ENCODE peak calls at places on chromosomes 1 and 21, in five cellular contexts. D is upper lobe of right lung, U is endothelial cell of umbilical vein, M is psoas muscle, V is H9. Q is an unnamed sample.

GRCh38 chr1:69196071-69196470 is 371.7 kb upstream of the LRRC7 start:
- DNase-seq in M (no peak), U (no peak), V (no peak), D (no peak), Q (no peak)

GRCh38 chr1:173163209-173163608 is 43.9 kb downstream of the TNFSF4 start:
- DNase-seq in M (no peak), V (no peak), U (no peak), D (no peak), Q (no peak)

GRCh38 chr21:16800536-16800935 is 712.3 kb upstream of the CXADR start:
- DNase-seq in D (no peak), M (no peak), U (peak; percentile 20), V (no peak), Q (no peak)

GRCh38 chr1:204588826-204589225 is 72.6 kb downstream of the MDM4 start:
- DNase-seq in M (no peak), U (no peak), V (no peak), D (no peak), Q (no peak)

GRCh38 chr1:215114154-215114933 is 31.8 kb downstream of the KCNK2 start:
- DNase-seq in V (no peak), U (peak; percentile 92), M (no peak), D (no peak), Q (no peak)

GRCh38 chr1:62230724-62231123 is 36.1 kb downstream of the L1TD1 start:
- DNase-seq in M (no peak), V (no peak), U (no peak), D (no peak), Q (no peak)

GRCh38 chr21:43362306-43362927 is 64.5 kb downstream of the SIK1 start:
- DNase-seq in D (peak; percentile 80), U (peak; percentile 64), V (peak; percentile 61), M (peak; percentile 80), Q (peak; percentile 84)

GRCh38 chr1:114340906-114341698 is 169.9 kb downstream of the TRIM33 start:
- DNase-seq in V (no peak), M (no peak), D (no peak), U (no peak), Q (no peak)

GRCh38 chr1:229430761-229431269 is 3.1 kb downstream of the ACTA1 start:
- DNase-seq in U (peak; percentile 33), D (peak; percentile 74), V (peak; percentile 88), M (peak; percentile 83), Q (peak; percentile 69)

GRCh38 chr21:41283211-41283818 is 33.3 kb upstream of the FAM3B start:
- DNase-seq in D (no peak), U (peak; percentile 70), M (no peak), V (peak; percentile 45), Q (no peak)

GRCh38 chr1:15028117-15028516 is 125.4 kb upstream of the TMEM51 start:
- DNase-seq in D (no peak), U (no peak), M (peak; percentile 68), V (no peak), Q (peak; percentile 39)

GRCh38 chr21:43195131-43196021 is 26.6 kb downstream of the CRYAA start:
- DNase-seq in D (peak; percentile 61), M (peak; percentile 68), U (no peak), V (peak; percentile 25), Q (peak; percentile 57)

GRCh38 chr21:27315373-27315772 is 348.5 kb upstream of the ADAMTS5 start:
- DNase-seq in D (no peak), V (no peak), M (no peak), U (peak; percentile 6), Q (no peak)

GRCh38 chr1:2378441-2378851 is 12.9 kb downstream of the MORN1 start:
- DNase-seq in D (peak; percentile 54), M (no peak), V (no peak), U (no peak), Q (no peak)

GRCh38 chr1:92482665-92483441 is 3.9 kb downstream of the GFI1 start:
- DNase-seq in U (no peak), M (no peak), V (peak; percentile 56), D (peak; percentile 64), Q (no peak)

GRCh38 chr1:119743776-119744597 is 24.7 kb downstream of the HMGCS2 start:
- DNase-seq in U (peak; percentile 60), V (peak; percentile 67), D (no peak), M (peak; percentile 62), Q (peak; percentile 61)

GRCh38 chr1:159826436-159827101 is at the start of gene SLAMF8:
- DNase-seq in U (no peak), M (peak; percentile 23), D (peak; percentile 74), V (no peak), Q (peak; percentile 36)

GRCh38 chr1:66399888-66400529 is 133.9 kb upstream of the SGIP1 start:
- DNase-seq in M (no peak), D (no peak), U (no peak), V (no peak), Q (no peak)

GRCh38 chr1:222582099-222582774 is 7.5 kb downstream of the TAF1A start:
- DNase-seq in U (peak; percentile 58), V (no peak), M (no peak), D (no peak), Q (no peak)

GRCh38 chr1:154350383-154350782 is 25.1 kb downstream of the ATP8B2 start:
- DNase-seq in M (no peak), D (no peak), V (peak; percentile 42), U (no peak), Q (no peak)

GRCh38 chr1:21865943-21866628 is 54.0 kb downstream of the LDLRAD2 start:
- DNase-seq in V (peak; percentile 74), D (no peak), M (no peak), U (no peak), Q (no peak)

GRCh38 chr1:193463518-193463917 is 277.1 kb upstream of the B3GALT2 start:
- DNase-seq in D (no peak), V (no peak), M (no peak), U (no peak), Q (no peak)

GRCh38 chr1:244112646-244113045 is 61.6 kb downstream of the ZBTB18 start:
- DNase-seq in V (no peak), U (no peak), M (no peak), D (no peak), Q (no peak)

GRCh38 chr21:35990609-35991008 is 69.7 kb downstream of the SETD4 start:
- DNase-seq in M (no peak), V (no peak), D (no peak), U (no peak), Q (no peak)

GRCh38 chr1:156103521-156103947 is 11.0 kb upstream of the LMNA start:
- DNase-seq in M (peak; percentile 61), V (no peak), D (no peak), U (peak; percentile 73), Q (no peak)

GRCh38 chr1:10339815-10340214 is 59.0 kb upstream of the PGD start:
- DNase-seq in M (no peak), D (no peak), V (peak; percentile 78), U (peak; percentile 93), Q (peak; percentile 54)

GRCh38 chr1:149848340-149848771 is 51.0 kb upstream of the BOLA1 start:
- DNase-seq in V (no peak), M (no peak), D (no peak), U (no peak), Q (no peak)

GRCh38 chr1:203522237-203522636 is 28.3 kb downstream of the OPTC start:
- DNase-seq in V (no peak), U (no peak), D (no peak), M (no peak), Q (no peak)
- TF ChIP-seq CTCF in V (no peak), U (no peak), D (no peak), M (no peak), Q (no peak)

DNA sequence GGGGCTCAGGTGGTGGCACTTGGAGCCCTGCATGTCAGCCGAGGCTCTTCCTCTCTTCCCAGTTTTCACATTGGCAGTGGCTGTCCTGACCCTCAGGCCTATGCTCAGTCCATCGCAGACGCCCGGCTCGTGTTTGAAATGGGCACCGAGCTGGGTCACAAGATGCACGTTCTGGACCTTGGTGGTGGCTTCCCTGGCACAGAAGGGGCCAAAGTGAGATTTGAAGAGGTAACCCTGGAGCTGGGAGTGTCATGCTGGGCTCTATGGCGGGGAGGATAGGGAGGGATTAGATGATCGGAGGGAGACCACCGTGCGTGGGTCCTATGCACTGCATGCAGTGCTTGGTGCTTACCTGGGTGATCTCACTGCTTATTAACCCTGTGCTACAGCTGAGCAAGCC is 13.5 kb downstream of the AZIN2 start:
- DNase-seq in U (no peak), V (no peak), M (no peak), D (no peak), Q (no peak)
- H3K9me3 ChIP-seq in U (no peaks in the 10 kb centered on the region), V (no peaks in the 10 kb centered on the region), M (no peaks in the 10 kb centered on the region), D (no peaks in the 10 kb centered on the region), Q (no peaks in the 10 kb centered on the region)

GRCh38 chr1:248625166-248625565 is 9.7 kb downstream of the OR2T11 start:
- DNase-seq in M (no peak), D (no peak), U (no peak), V (no peak), Q (no peak)

GRCh38 chr1:248618878-248619277 is 16.0 kb downstream of the OR2T11 start:
- DNase-seq in U (peak; percentile 36), D (no peak), M (peak; percentile 15), V (no peak), Q (peak; percentile 28)

GRCh38 chr1:248618119-248618518 is 16.8 kb downstream of the OR2T11 start:
- DNase-seq in U (no peak), D (no peak), V (no peak), M (no peak), Q (no peak)

GRCh38 chr1:248625971-248626370 is 8.9 kb downstream of the OR2T11 start:
- DNase-seq in V (no peak), M (no peak), D (no peak), U (no peak), Q (no peak)

GRCh38 chr1:248622491-248623106 is 12.3 kb downstream of the OR2T11 start:
- DNase-seq in D (no peak), U (peak; percentile 13), M (no peak), V (no peak), Q (no peak)
- TF ChIP-seq CTCF in D (peak; percentile 64), U (peak; percentile 25), M (peak; percentile 52), V (peak; percentile 49), Q (peak; percentile 62)

GRCh38 chr1:4762146-4762545 is 107.7 kb downstream of the AJAP1 start:
- DNase-seq in U (no peak), D (no peak), M (no peak), V (no peak), Q (no peak)
- H3K9me3 ChIP-seq in U (peaks cover 7% of the 10 kb centered on the region), D (no peaks in the 10 kb centered on the region), M (no peaks in the 10 kb centered on the region), V (no peaks in the 10 kb centered on the region), Q (no peaks in the 10 kb centered on the region)